ENCODE peak calls at places on chromosome 5, in five cellular contexts. M is A549, J is K562, Z is SK-N-SH, Y is GM12878. S is an unnamed sample.

GRCh38 chr5:133977161-133977787 is 8.8 kb upstream of the C5orf15 start:
- DNase-seq in M (no peak), J (no peak), Z (no peak), Y (peak), S (peak)

GRCh38 chr5:150640311-150641005 is at the start of gene SYNPO:
- DNase-seq in M (peak), J (peak), Z (peak), Y (no peak), S (peak)

GRCh38 chr5:37222181-37222580 is 27.0 kb downstream of the CPLANE1 start:
- DNase-seq in M (no peak), J (no peak), Z (no peak), Y (no peak), S (no peak)

GRCh38 chr5:4206127-4206526 is 610.5 kb downstream of the IRX1 start:
- DNase-seq in M (no peak), J (no peak), Z (no peak), Y (no peak), S (no peak)

GRCh38 chr5:74640450-74641013 is at the start of gene ENC1:
- DNase-seq in M (peak), J (peak), Z (peak), Y (no peak), S (peak)

GRCh38 chr5:26553079-26553478 is 485.3 kb downstream of the CDH9 start:
- DNase-seq in M (no peak), J (no peak), Z (no peak), Y (no peak), S (no peak)

GRCh38 chr5:174177976-174178600 is 132.6 kb downstream of the NSG2 start:
- DNase-seq in M (no peak), J (no peak), Z (no peak), Y (no peak), S (no peak)

GRCh38 chr5:27402828-27403227 is 364.4 kb upstream of the CDH9 start:
- DNase-seq in M (no peak), J (no peak), Z (no peak), Y (no peak), S (no peak)

GRCh38 chr5:109324941-109325340 is 84.8 kb downstream of the PJA2 start:
- DNase-seq in M (no peak), J (no peak), Z (no peak), Y (no peak), S (no peak)

GRCh38 chr5:122464191-122464590 is 152.2 kb downstream of the SNCAIP start:
- DNase-seq in M (no peak), J (no peak), Z (no peak), Y (no peak), S (no peak)
- TF ChIP-seq RCOR1 in M (no peak), J (no peak), Z (no peak), Y (no peak), S (no peak)

GRCh38 chr5:158716668-158717067 is 383.0 kb downstream of the EBF1 start:
- DNase-seq in M (no peak), J (no peak), Z (no peak), Y (no peak), S (no peak)

GRCh38 chr5:158722940-158723339 is 376.8 kb downstream of the EBF1 start:
- DNase-seq in M (no peak), J (no peak), Z (no peak), Y (no peak), S (no peak)

GRCh38 chr5:158720316-158720715 is 379.4 kb downstream of the EBF1 start:
- DNase-seq in M (no peak), J (no peak), Z (no peak), Y (no peak), S (no peak)

GRCh38 chr5:158715592-158715991 is 384.1 kb downstream of the EBF1 start:
- DNase-seq in M (no peak), J (no peak), Z (no peak), Y (no peak), S (no peak)

GRCh38 chr5:158718738-158719505 is 380.8 kb downstream of the EBF1 start:
- DNase-seq in M (no peak), J (no peak), Z (no peak), Y (no peak), S (peak)
- TF ChIP-seq RCOR1 in M (no peak), J (no peak), Z (no peak), Y (no peak), S (no peak)

GRCh38 chr5:14757853-14758252 is 93.3 kb downstream of the OTULIN start:
- DNase-seq in M (no peak), J (no peak), Z (no peak), Y (no peak), S (no peak)

GRCh38 chr5:14759744-14760547 is 95.4 kb downstream of the OTULIN start:
- DNase-seq in M (no peak), J (no peak), Z (no peak), Y (no peak), S (no peak)

GRCh38 chr5:14762568-14763216 is 98.2 kb downstream of the OTULIN start:
- DNase-seq in M (no peak), J (no peak), Z (no peak), Y (no peak), S (no peak)

GRCh38 chr5:14760548-14761002 is 96.1 kb downstream of the OTULIN start:
- DNase-seq in M (no peak), J (no peak), Z (no peak), Y (no peak), S (no peak)
- TF ChIP-seq RCOR1 in M (no peak), J (no peak), Z (no peak), Y (no peak), S (no peak)

DNA sequence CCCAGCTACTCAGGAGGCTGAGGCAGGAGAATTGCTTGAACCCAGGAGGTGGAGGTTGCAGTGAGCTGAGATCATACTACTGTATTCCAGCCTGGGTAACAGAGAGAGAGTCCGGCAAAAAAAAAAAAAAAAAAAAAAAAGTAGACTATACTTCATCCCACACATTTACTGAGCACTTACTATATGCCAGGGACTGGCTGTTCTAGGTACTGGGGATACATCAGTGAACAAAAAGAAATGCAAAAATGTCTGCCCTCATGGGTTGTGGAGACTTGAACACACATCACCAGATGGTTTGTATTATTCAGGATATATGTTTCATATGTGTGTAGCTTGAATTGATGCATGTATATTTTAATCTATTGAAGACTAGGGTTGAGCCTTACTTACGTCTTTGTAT is 2.9 kb upstream of the LHFPL2 start:
- DNase-seq in M (no peak), J (no peak), Z (no peak), Y (no peak), S (no peak)
- TF ChIP-seq RCOR1 in M (no peak), J (no peak), Z (no peak), Y (no peak), S (no peak)

S was measured in IMR-90.